ENCODE peak calls at places on chromosomes 2 and 18, in seven cellular contexts. One of them, this sample, is unnamed.

GRCh38 chr2:26784570-26785234 is 1.2 kb upstream of the CENPA start:
- DNase-seq in T-helper 9 cell: no peak
- DNase-seq in GDM1: no peak
- DNase-seq in NCI-H1417: no peak
- DNase-seq in mesenteric fat pad: no peak
- DNase-seq in IMR-90: no peak
- DNase-seq in right atrium auricular region: no peak
- DNase-seq in this sample: no peak

GRCh38 chr18:68462766-68463165 is 252.1 kb downstream of the TMX3 start:
- DNase-seq in GDM1: no peak
- DNase-seq in mesenteric fat pad: no peak
- DNase-seq in T-helper 9 cell: no peak
- DNase-seq in IMR-90: peak
- DNase-seq in NCI-H1417: no peak
- DNase-seq in right atrium auricular region: no peak
- DNase-seq in this sample: no peak

GRCh38 chr2:169391236-169391635 is 28.9 kb upstream of the LRP2 start:
- DNase-seq in T-helper 9 cell: no peak
- DNase-seq in mesenteric fat pad: no peak
- DNase-seq in NCI-H1417: no peak
- DNase-seq in IMR-90: no peak
- DNase-seq in right atrium auricular region: no peak
- DNase-seq in GDM1: no peak
- DNase-seq in this sample: no peak

GRCh38 chr2:9914384-9915065 is 37.0 kb upstream of the GRHL1 start:
- DNase-seq in right atrium auricular region: no peak
- DNase-seq in mesenteric fat pad: no peak
- DNase-seq in IMR-90: peak
- DNase-seq in GDM1: no peak
- DNase-seq in T-helper 9 cell: no peak
- DNase-seq in NCI-H1417: no peak
- DNase-seq in this sample: no peak

GRCh38 chr2:228957075-228957474 is 314.0 kb downstream of the PID1 start:
- DNase-seq in GDM1: no peak
- DNase-seq in T-helper 9 cell: no peak
- DNase-seq in IMR-90: no peak
- DNase-seq in right atrium auricular region: no peak
- DNase-seq in NCI-H1417: no peak
- DNase-seq in mesenteric fat pad: no peak
- DNase-seq in this sample: no peak

GRCh38 chr18:47605093-47605492 is 325.4 kb downstream of the SMAD2 start:
- DNase-seq in GDM1: no peak
- DNase-seq in right atrium auricular region: no peak
- DNase-seq in NCI-H1417: no peak
- DNase-seq in mesenteric fat pad: no peak
- DNase-seq in IMR-90: no peak
- DNase-seq in T-helper 9 cell: no peak
- DNase-seq in this sample: no peak

GRCh38 chr2:241768850-241769249 is 7.8 kb upstream of the GAL3ST2 start:
- DNase-seq in IMR-90: no peak
- DNase-seq in GDM1: no peak
- DNase-seq in right atrium auricular region: no peak
- DNase-seq in T-helper 9 cell: no peak
- DNase-seq in mesenteric fat pad: peak
- DNase-seq in NCI-H1417: no peak
- DNase-seq in this sample: no peak

GRCh38 chr2:17795309-17795708 is 21.0 kb upstream of the MSGN1 start:
- DNase-seq in right atrium auricular region: no peak
- DNase-seq in mesenteric fat pad: no peak
- DNase-seq in T-helper 9 cell: no peak
- DNase-seq in NCI-H1417: no peak
- DNase-seq in IMR-90: no peak
- DNase-seq in GDM1: no peak
- DNase-seq in this sample: no peak

This sample was measured in tibial artery.